ENCODE peak calls at places on chromosomes 1 and 21, in nine cellular contexts. K, D, W, V, T, H, L, C and S are unnamed samples.

GRCh38 chr1:35454616-35455015 is 102.6 kb downstream of the KIAA0319L start:
- DNase-seq in K (no peak), D (no peak), W (no peak), V (no peak), T (no peak), H (no peak), L (no peak), C (no peak), S (no peak)

GRCh38 chr21:18801468-18801867 is 397.9 kb upstream of the TMPRSS15 start:
- DNase-seq in K (no peak), D (no peak), W (no peak), V (no peak), T (no peak), H (no peak), L (peak), C (peak), S (no peak)

GRCh38 chr1:157721985-157722384 is 21.4 kb upstream of the FCRL3 start:
- DNase-seq in K (no peak), D (no peak), W (no peak), V (no peak), T (no peak), H (no peak), L (no peak), C (no peak), S (no peak)

GRCh38 chr1:22547818-22548454 is 15.4 kb upstream of the EPHA8 start:
- DNase-seq in K (no peak), D (no peak), W (no peak), V (no peak), T (no peak), H (no peak), L (no peak), C (no peak), S (no peak)

GRCh38 chr1:204359474-204360255 is at the start of gene PLEKHA6:
- DNase-seq in K (no peak), D (no peak), W (peak), V (no peak), T (no peak), H (no peak), L (no peak), C (no peak), S (peak)

GRCh38 chr1:32376199-32376598 is 13.9 kb downstream of the TSSK3 start:
- DNase-seq in K (no peak), D (no peak), W (no peak), V (no peak), T (no peak), H (no peak), L (no peak), C (no peak), S (no peak)

GRCh38 chr1:158049867-158050266 is 56.4 kb downstream of the KIRREL1 start:
- DNase-seq in K (no peak), D (no peak), W (no peak), V (no peak), T (no peak), H (no peak), L (no peak), C (no peak), S (no peak)

GRCh38 chr1:213868482-213868881 is 119.3 kb upstream of the PROX1 start:
- DNase-seq in K (no peak), D (no peak), W (no peak), V (no peak), T (no peak), H (no peak), L (no peak), C (no peak), S (no peak)

GRCh38 chr1:8133657-8134430 is 107.7 kb upstream of the ERRFI1 start:
- DNase-seq in K (no peak), D (no peak), W (peak), V (no peak), T (peak), H (peak), L (peak), C (no peak), S (no peak)

GRCh38 chr1:8135250-8135649 is 109.1 kb upstream of the ERRFI1 start:
- DNase-seq in K (no peak), D (no peak), W (no peak), V (no peak), T (no peak), H (no peak), L (no peak), C (no peak), S (no peak)

GRCh38 chr1:8136766-8137165 is 110.7 kb upstream of the ERRFI1 start:
- DNase-seq in K (no peak), D (no peak), W (no peak), V (no peak), T (no peak), H (no peak), L (no peak), C (no peak), S (no peak)

GRCh38 chr1:8133190-8133589 is 107.1 kb upstream of the ERRFI1 start:
- DNase-seq in K (no peak), D (no peak), W (no peak), V (no peak), T (no peak), H (no peak), L (no peak), C (no peak), S (no peak)

DNA sequence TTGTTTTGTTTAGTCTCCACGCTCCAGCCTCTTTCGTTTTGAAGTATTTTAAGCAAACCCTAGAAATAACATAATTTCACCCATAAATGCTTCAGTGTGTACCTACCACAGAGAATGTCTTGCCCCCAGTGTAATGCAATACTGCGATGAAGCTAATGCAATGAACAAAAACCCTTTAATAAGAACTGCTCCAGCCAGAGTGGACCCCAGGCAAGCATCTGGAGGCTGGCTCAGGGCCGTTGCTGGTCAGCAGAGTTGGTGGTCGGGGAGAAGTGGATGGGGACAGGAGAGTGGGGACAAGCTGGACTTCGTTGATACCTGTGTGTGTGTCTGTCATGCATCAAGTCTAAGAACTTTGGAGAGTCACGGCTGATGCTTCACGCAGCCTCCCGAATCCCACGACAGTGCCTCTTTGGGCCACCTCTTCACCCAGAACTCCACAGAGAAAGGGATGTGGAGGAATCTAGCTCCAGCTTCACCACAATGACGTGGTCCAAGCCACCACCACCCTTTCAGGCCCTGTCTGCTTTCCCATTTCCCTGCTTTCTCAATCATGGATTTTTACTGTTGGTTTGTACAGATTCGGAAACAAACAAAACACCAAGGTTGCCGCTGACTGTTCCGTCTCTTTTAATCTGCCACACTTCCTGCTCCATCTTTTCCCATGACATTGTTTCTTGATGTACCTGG is 108.6 kb upstream of the ERRFI1 start:
- DNase-seq in K (no peak), D (no peak), W (no peak), V (no peak), T (no peak), H (no peak), L (no peak), C (no peak), S (no peak)
- H3K27ac ChIP-seq in K (no peak), D (no peak), W (peak), V (no peak), T (peak), H (no peak), L (peak), C (peak), S (no peak)

GRCh38 chr1:54553781-54554313 is 5.8 kb downstream of the ACOT11 start:
- DNase-seq in K (no peak), D (no peak), W (no peak), V (no peak), T (no peak), H (no peak), L (no peak), C (no peak), S (no peak)
- H3K27ac ChIP-seq in K (no peak), D (no peak), W (peak), V (no peak), T (no peak), H (no peak), L (no peak), C (no peak), S (no peak)

GRCh38 chr1:40350391-40350790 is 23.1 kb upstream of the SMAP2 start:
- DNase-seq in K (no peak), D (no peak), W (no peak), V (no peak), T (no peak), H (no peak), L (no peak), C (no peak), S (no peak)
- H3K27ac ChIP-seq in K (no peak), D (no peak), W (no peak), V (no peak), T (no peak), H (no peak), L (no peak), C (no peak), S (no peak)

DNA sequence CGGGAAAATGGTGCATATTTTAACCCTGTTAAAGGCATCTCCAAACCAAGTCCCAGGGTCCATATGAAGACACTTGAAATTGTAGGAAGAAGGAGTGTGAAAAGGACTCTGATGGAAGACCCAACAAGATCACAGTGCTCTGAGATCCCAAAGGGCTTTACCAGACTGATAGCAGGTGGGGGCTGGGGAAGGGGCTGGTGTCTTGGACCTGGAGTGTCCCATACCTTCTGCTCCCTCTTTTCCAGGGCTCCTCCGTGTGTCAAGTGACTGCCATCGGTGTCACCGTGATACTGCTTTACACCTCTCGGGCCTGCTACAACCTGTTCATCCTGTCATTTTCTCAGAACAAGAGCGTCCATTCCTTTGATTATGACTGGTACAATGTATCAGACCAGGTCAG is 37.3 kb downstream of the GPR137B start:
- DNase-seq in K (no peak), D (no peak), W (no peak), V (no peak), T (no peak), H (no peak), L (no peak), C (no peak), S (no peak)
- H3K27ac ChIP-seq in K (no peak), D (no peak), W (no peak), V (no peak), T (no peak), H (no peak), L (no peak), C (no peak), S (no peak)

GRCh38 chr1:117905019-117905418 is 24.4 kb downstream of the GDAP2 start:
- DNase-seq in K (peak), D (no peak), W (no peak), V (no peak), T (no peak), H (no peak), L (no peak), C (no peak), S (no peak)
- H3K27ac ChIP-seq in K (no peak), D (no peak), W (no peak), V (no peak), T (no peak), H (no peak), L (no peak), C (no peak), S (no peak)

GRCh38 chr1:234613992-234614584 is 4.1 kb upstream of the IRF2BP2 start:
- DNase-seq in K (no peak), D (no peak), W (no peak), V (no peak), T (no peak), H (no peak), L (no peak), C (no peak), S (no peak)
- H3K27ac ChIP-seq in K (peak), D (peak), W (peak), V (peak), T (peak), H (peak), L (no peak), C (peak), S (no peak)

GRCh38 chr21:37153193-37153934 is 80.3 kb downstream of the TTC3 start:
- DNase-seq in K (no peak), D (no peak), W (no peak), V (no peak), T (peak), H (peak), L (peak), C (peak), S (no peak)
- H3K27ac ChIP-seq in K (no peak), D (no peak), W (no peak), V (no peak), T (peak), H (peak), L (peak), C (peak), S (no peak)

GRCh38 chr21:36461918-36462486 is 17.9 kb downstream of the CLDN14 start:
- DNase-seq in K (no peak), D (no peak), W (no peak), V (no peak), T (peak), H (peak), L (no peak), C (no peak), S (peak)

GRCh38 chr21:36460866-36461265 is 19.1 kb downstream of the CLDN14 start:
- DNase-seq in K (no peak), D (no peak), W (no peak), V (no peak), T (no peak), H (no peak), L (no peak), C (no peak), S (peak)

GRCh38 chr21:36459098-36459497 is 20.8 kb downstream of the CLDN14 start:
- DNase-seq in K (no peak), D (no peak), W (no peak), V (no peak), T (no peak), H (no peak), L (no peak), C (no peak), S (peak)

GRCh38 chr21:36463204-36463603 is 16.7 kb downstream of the CLDN14 start:
- DNase-seq in K (no peak), D (no peak), W (no peak), V (no peak), T (no peak), H (no peak), L (no peak), C (no peak), S (no peak)

DNA sequence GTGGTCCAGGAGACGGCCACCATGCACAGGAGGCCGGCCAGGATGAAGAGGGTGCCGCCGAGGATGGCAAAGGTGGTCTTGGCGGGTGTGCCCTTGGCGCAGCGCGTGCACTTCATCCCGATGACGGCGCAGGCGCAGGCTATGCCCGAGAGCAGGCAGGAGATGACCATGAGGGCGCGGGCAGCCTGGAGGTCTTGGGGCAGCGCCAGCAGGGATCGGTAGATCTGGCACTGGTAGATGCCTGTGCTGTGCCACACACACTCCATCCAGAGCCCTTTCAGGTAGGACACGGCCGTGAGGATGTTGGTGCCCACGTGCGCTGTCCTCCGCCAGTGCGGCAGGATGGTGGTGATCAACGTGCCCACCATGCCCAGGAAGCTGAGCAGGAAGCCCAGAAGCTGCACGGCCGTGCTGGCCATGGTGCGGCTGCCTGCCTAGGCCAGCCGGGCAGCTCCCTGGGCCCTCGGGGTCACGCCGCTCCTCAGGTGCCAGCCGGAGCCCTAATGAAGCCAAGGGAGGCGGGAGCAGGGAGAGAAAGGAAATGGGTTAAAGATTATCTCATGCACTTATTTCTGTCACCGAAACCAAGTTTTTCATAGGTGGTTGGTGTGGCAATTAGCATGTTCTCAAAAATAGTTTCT is 18.5 kb downstream of the CLDN14 start:
- DNase-seq in K (no peak), D (no peak), W (no peak), V (no peak), T (no peak), H (peak), L (no peak), C (no peak), S (no peak)
- H3K27ac ChIP-seq in K (no peak), D (no peak), W (no peak), V (no peak), T (no peak), H (peak), L (peak), C (no peak), S (no peak)

DNA sequence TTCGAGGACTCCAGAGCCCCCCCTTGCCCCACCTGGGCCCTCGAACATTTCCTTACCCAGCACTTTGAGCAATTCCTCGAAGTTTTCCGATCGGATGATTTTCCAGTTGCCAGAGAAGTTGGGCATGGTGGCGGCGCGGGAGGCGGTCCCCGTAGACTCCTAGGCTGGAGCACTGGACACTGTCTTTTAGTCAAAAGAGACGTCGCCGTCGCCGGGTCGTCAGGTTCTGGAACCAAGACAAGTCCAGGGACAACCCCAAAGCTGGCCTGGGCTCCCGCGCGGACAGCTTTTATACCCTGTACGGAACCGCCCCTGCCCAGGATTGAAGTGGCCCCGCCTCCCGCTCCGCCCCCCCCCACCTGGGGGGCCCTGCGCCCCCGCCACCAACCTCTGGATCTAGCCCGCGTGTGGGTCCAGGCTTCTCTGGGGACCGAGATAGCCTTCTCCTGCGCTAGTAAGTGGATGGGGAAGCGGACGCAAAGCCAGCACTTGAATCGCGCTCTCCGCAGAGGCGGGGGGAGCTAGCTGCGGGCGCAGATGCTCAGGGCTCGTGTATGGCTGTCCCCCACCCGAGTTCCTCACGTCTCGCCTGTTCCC is at the start of gene CRABP2:
- DNase-seq in K (peak), D (no peak), W (no peak), V (peak), T (peak), H (no peak), L (no peak), C (no peak), S (no peak)
- H3K27ac ChIP-seq in K (peak), D (peak), W (peak), V (peak), T (peak), H (no peak), L (peak), C (peak), S (peak)

DNA sequence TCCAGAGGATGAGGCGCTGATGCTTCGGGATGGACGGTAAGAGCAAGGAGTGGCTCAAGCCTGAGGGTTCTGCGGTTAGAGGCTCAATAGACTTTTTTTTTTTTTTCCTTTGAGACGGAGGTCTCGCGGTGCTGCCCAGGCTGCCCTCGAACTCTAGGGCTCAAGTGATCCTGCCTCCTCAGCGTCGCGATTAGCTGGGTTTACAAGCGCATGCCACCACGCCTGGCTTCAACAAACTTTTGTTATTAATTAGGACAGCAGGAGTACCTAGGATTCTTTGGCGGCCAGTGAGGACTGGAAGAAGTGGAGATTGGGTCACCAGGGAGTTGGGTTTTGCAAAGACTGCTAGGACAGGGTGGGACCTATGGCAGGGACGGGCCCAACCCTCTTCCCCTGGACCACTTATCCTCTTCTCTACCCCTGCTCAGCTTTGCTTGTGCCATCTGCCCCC is 587 bp downstream of the SCNM1 start:
- DNase-seq in K (peak), D (no peak), W (no peak), V (no peak), T (no peak), H (no peak), L (peak), C (no peak), S (no peak)
- H3K27ac ChIP-seq in K (peak), D (peak), W (peak), V (peak), T (peak), H (peak), L (peak), C (peak), S (no peak)